ENCODE peak calls at places on chromosomes 2 and 18, in nine cellular contexts. A is A549, W is IMR-90, P is ovary, Q is foreskin fibroblast, M is mammary epithelial cell, G is AG10803, O is HCT116, H is GM12865. Z is an unnamed sample.

GRCh38 chr2:47056374-47056773 is 98.7 kb downstream of the STPG4 start:
- DNase-seq in A (no peak), W (peak; percentile 78), P (peak; percentile 51), Q (peak; percentile 90), M (no peak), G (peak; percentile 94), O (no peak), H (no peak), Z (peak; percentile 49)

GRCh38 chr2:241902357-241902991 is 32.9 kb downstream of the RTP5 start:
- DNase-seq in A (no peak), W (no peak), P (peak; percentile 46), Q (no peak), M (no peak), G (no peak), O (no peak), H (no peak), Z (no peak)

GRCh38 chr2:231200805-231201474 is 2.5 kb downstream of the ARMC9 start:
- DNase-seq in A (no peak), W (peak; percentile 63), P (no peak), Q (no peak), M (peak; percentile 72), G (peak; percentile 58), O (no peak), H (no peak), Z (no peak)

GRCh38 chr18:23207191-23207955 is 72.1 kb downstream of the CABLES1 start:
- DNase-seq in A (peak; percentile 19), W (peak; percentile 68), P (no peak), Q (no peak), M (no peak), G (no peak), O (peak; percentile 8), H (peak; percentile 45), Z (no peak)

GRCh38 chr2:86625096-86625495 is 1.4 kb upstream of the RNF103 start:
- DNase-seq in A (no peak), W (no peak), P (no peak), Q (no peak), M (no peak), G (no peak), O (no peak), H (no peak), Z (no peak)

GRCh38 chr2:43818761-43819160 is 19.9 kb downstream of the ABCG5 start:
- DNase-seq in A (peak; percentile 35), W (peak; percentile 74), P (no peak), Q (peak; percentile 10), M (no peak), G (peak; percentile 2), O (peak; percentile 10), H (peak; percentile 6), Z (no peak)

GRCh38 chr18:58788971-58789797 is 75.5 kb upstream of the ZNF532 start:
- DNase-seq in A (peak; percentile 97), W (peak; percentile 84), P (peak; percentile 28), Q (peak; percentile 28), M (peak; percentile 45), G (peak; percentile 43), O (no peak), H (no peak), Z (peak; percentile 46)

GRCh38 chr18:52657063-52657462 is 317.1 kb downstream of the DCC start:
- DNase-seq in A (no peak), W (no peak), P (no peak), Q (no peak), M (no peak), G (no peak), O (no peak), H (no peak), Z (no peak)

GRCh38 chr2:60535392-60536312 is 17.8 kb downstream of the BCL11A start:
- DNase-seq in A (no peak), W (no peak), P (no peak), Q (no peak), M (no peak), G (no peak), O (no peak), H (peak; percentile 32), Z (no peak)

GRCh38 chr2:70988151-70988550 is 6.5 kb downstream of the TEX261 start:
- DNase-seq in A (no peak), W (no peak), P (no peak), Q (no peak), M (no peak), G (no peak), O (no peak), H (no peak), Z (no peak)

GRCh38 chr2:70985283-70985688 is 6.9 kb downstream of the ANKRD53 start:
- DNase-seq in A (no peak), W (no peak), P (no peak), Q (no peak), M (no peak), G (no peak), O (no peak), H (no peak), Z (peak; percentile 9)

GRCh38 chr2:70987386-70987785 is 7.3 kb downstream of the TEX261 start:
- DNase-seq in A (no peak), W (no peak), P (no peak), Q (no peak), M (no peak), G (no peak), O (no peak), H (no peak), Z (peak; percentile 3)

GRCh38 chr2:70985956-70986355 is 7.5 kb downstream of the ANKRD53 start:
- DNase-seq in A (no peak), W (no peak), P (no peak), Q (no peak), M (no peak), G (no peak), O (no peak), H (no peak), Z (peak; percentile 5)

GRCh38 chr2:70986499-70987189 is 8.0 kb downstream of the TEX261 start:
- DNase-seq in A (no peak), W (no peak), P (no peak), Q (no peak), M (no peak), G (no peak), O (no peak), H (no peak), Z (peak; percentile 2)
- H3K4me3 ChIP-seq in A (no peak overlapping the region), W (no peak overlapping the region), P (no peak overlapping the region), Q (no peak overlapping the region), M (no peak overlapping the region), G (no peak overlapping the region), O (no peak overlapping the region), H (no peak overlapping the region), Z (no peak overlapping the region)

DNA sequence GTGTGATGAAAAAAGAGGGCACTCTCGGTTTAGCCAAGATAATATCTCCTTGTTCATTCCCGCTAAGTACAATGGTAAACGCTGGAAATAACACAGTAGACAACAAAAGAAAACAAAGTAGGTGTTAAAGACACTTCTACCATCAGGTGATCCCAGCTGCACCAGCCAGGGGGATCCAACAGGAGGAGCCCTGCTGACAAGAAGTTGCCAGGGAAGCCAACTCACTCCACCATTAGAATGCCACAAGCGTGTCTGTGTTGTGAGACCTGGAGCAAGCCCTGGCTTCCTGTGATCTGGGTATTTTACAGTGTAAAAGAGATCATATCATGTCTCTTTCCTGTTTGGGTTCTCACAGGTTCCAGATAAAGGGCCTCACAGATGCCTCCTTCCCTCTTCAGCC is 117.0 kb downstream of the GRB14 start:
- DNase-seq in A (peak; percentile 29), W (no peak), P (no peak), Q (no peak), M (peak; percentile 11), G (peak; percentile 2), O (no peak), H (no peak), Z (no peak)
- TF ChIP-seq CTCF in A (peak; percentile 22), W (no peak), P (no peak), Q (peak; percentile 8), M (peak; percentile 78), G (peak; percentile 34), O (peak; percentile 41), H (peak; percentile 12), Z (no peak)

DNA sequence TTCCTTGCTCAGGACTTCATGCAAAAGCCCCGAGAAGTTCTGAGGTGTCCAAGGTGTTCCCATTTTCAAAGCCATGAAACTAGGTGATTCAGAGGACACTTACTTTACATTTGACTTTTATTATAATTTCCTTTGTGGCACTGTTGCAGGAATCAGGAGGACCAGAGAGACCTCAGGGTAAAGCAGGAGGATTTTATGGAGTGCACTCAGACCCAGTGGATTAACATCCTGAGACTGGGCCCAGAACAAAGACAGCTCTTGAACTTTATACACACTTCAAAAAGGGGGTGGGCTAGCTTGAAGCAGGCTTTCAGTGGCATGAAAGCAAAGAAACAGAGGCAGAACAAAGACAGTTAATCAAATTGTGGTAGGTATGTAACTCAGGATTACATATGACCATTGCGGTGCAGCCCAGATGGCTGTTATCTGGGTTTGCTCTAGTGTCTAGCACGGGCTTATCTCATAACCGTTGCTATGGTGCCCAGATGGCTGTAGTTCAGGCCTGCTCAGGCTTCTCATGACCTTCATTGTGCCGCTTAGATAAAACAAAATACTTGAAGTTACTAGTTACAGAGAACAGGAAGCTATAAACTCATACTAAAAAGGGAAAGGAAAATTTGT is 39.4 kb downstream of the TMEM182 start:
- DNase-seq in A (peak; percentile 82), W (peak; percentile 22), P (no peak), Q (peak; percentile 1), M (peak; percentile 7), G (peak; percentile 3), O (peak; percentile 40), H (peak; percentile 14), Z (no peak)
- H3K4me3 ChIP-seq in A (no peak overlapping the region), W (no peak overlapping the region), P (no peak overlapping the region), Q (no peak overlapping the region), M (no peak overlapping the region), G (no peak overlapping the region), O (no peak overlapping the region), H (no peak overlapping the region), Z (no peak overlapping the region)

GRCh38 chr2:13056259-13056843 is 339.6 kb downstream of the TRIB2 start:
- DNase-seq in A (no peak), W (peak; percentile 7), P (no peak), Q (peak; percentile 3), M (no peak), G (peak; percentile 11), O (no peak), H (peak; percentile 25), Z (no peak)
- TF ChIP-seq CTCF in A (peak; percentile 30), W (peak; percentile 41), P (no peak), Q (peak; percentile 46), M (peak; percentile 65), G (peak; percentile 55), O (peak; percentile 42), H (peak; percentile 30), Z (no peak)

GRCh38 chr2:240820014-240820606 is at the start of gene KIF1A:
- DNase-seq in A (no peak), W (no peak), P (no peak), Q (no peak), M (no peak), G (no peak), O (no peak), H (no peak), Z (no peak)
- H3K4me3 ChIP-seq in A (peak within 1 kb of the TSS; percentile 58), W (no peak within 1 kb of the TSS), P (no peak within 1 kb of the TSS), Q (no peak within 1 kb of the TSS), M (no peak within 1 kb of the TSS), G (no peak within 1 kb of the TSS), O (no peak within 1 kb of the TSS), H (no peak within 1 kb of the TSS), Z (no peak within 1 kb of the TSS)

GRCh38 chr2:73780242-73780582 is 309 bp upstream of the DUSP11 start:
- DNase-seq in A (no peak), W (no peak), P (no peak), Q (no peak), M (no peak), G (no peak), O (no peak), H (no peak), Z (no peak)
- TF ChIP-seq CTCF in A (no peak), W (no peak), P (no peak), Q (no peak), M (no peak), G (no peak), O (no peak), H (no peak), Z (no peak)